ENCODE peak calls at places on chromosomes 12 and 14, in four cellular contexts. T is CD4-positive, alpha-beta T cell; W is SK-N-SH; I is heart right ventricle. F is an unnamed sample.
A peak's percentile ranks its signal among the peaks of the same experiment; 100 is the strongest.

GRCh38 chr12:72547593-72547992 is 275.4 kb downstream of the TRHDE start:
- DNase-seq in T (no peak), W (no peak), I (no peak), F (no peak)

GRCh38 chr12:9051156-9051545 is 61.8 kb downstream of the KLRG1 start:
- DNase-seq in T (no peak), W (no peak), I (no peak), F (no peak)

GRCh38 chr14:86462193-86462592 is 932.2 kb downstream of the FLRT2 start:
- DNase-seq in T (no peak), W (no peak), I (no peak), F (no peak)

GRCh38 chr12:132600048-132601032 is 10.0 kb downstream of the LRCOL1 start:
- DNase-seq in T (no peak), W (peak; percentile 91), I (peak; percentile 76), F (peak; percentile 82)

GRCh38 chr12:54401127-54401526 is 16.6 kb upstream of the ZNF385A start:
- DNase-seq in T (no peak), W (no peak), I (no peak), F (no peak)

GRCh38 chr14:51592836-51593235 is 58.9 kb upstream of the FRMD6 start:
- DNase-seq in T (no peak), W (no peak), I (no peak), F (no peak)

GRCh38 chr14:37062191-37062803 is 110.1 kb downstream of the SLC25A21 start:
- DNase-seq in T (no peak), W (no peak), I (no peak), F (no peak)

GRCh38 chr12:113145720-113146551 is 3.6 kb upstream of the CFAP73 start:
- DNase-seq in T (no peak), W (no peak), I (no peak), F (no peak)

GRCh38 chr12:12735301-12735700 is 18.1 kb downstream of the CDKN1B start:
- DNase-seq in T (no peak), W (no peak), I (no peak), F (no peak)

GRCh38 chr12:48175613-48176416 is 7.6 kb upstream of the CCDC184 start:
- DNase-seq in T (no peak), W (no peak), I (no peak), F (no peak)

GRCh38 chr12:72271401-72271740 is 799 bp upstream of the TRHDE start:
- DNase-seq in T (no peak), W (peak; percentile 51), I (no peak), F (no peak)

GRCh38 chr14:77409131-77409533 is 14.2 kb downstream of the NOXRED1 start:
- DNase-seq in T (no peak), W (no peak), I (no peak), F (no peak)

GRCh38 chr14:69803753-69804152 is 6.7 kb upstream of the SLC10A1 start:
- DNase-seq in T (no peak), W (no peak), I (no peak), F (no peak)

GRCh38 chr14:64464695-64465094 is 604 bp upstream of the AKAP5 start:
- DNase-seq in T (no peak), W (no peak), I (no peak), F (no peak)

GRCh38 chr14:59240356-59240755 is 51.9 kb downstream of the DAAM1 start:
- DNase-seq in T (no peak), W (no peak), I (no peak), F (no peak)

GRCh38 chr12:96094201-96094600 is 58.8 kb upstream of the LTA4H start:
- DNase-seq in T (no peak), W (no peak), I (no peak), F (no peak)

GRCh38 chr12:77003244-77003643 is 62.1 kb downstream of the E2F7 start:
- DNase-seq in T (no peak), W (no peak), I (no peak), F (no peak)

GRCh38 chr14:56195727-56196126 is 77.5 kb downstream of the PELI2 start:
- DNase-seq in T (no peak), W (no peak), I (no peak), F (peak; percentile 73)

GRCh38 chr12:118183711-118184110 is 47.8 kb downstream of the PEBP1 start:
- DNase-seq in T (no peak), W (no peak), I (no peak), F (no peak)

GRCh38 chr12:69254046-69254445 is 14.7 kb downstream of the CPSF6 start:
- DNase-seq in T (no peak), W (peak; percentile 42), I (no peak), F (peak; percentile 14)

GRCh38 chr14:68468437-68469207 is 324.2 kb downstream of the ZFP36L1 start:
- DNase-seq in T (no peak), W (no peak), I (no peak), F (no peak)

GRCh38 chr12:77357654-77358053 is 292.3 kb upstream of the E2F7 start:
- DNase-seq in T (no peak), W (no peak), I (no peak), F (no peak)

GRCh38 chr14:104426771-104427125 is 152.8 kb upstream of the C14orf180 start:
- DNase-seq in T (no peak), W (peak; percentile 88), I (no peak), F (no peak)

GRCh38 chr14:72608391-72609204 is 285.3 kb downstream of the DPF3 start:
- DNase-seq in T (no peak), W (no peak), I (no peak), F (no peak)

GRCh38 chr14:27712364-27712763 is 1054.2 kb upstream of the FOXG1 start:
- DNase-seq in T (no peak), W (no peak), I (no peak), F (no peak)

GRCh38 chr12:18805516-18806248 is 67.8 kb downstream of the CAPZA3 start:
- DNase-seq in T (no peak), W (no peak), I (no peak), F (no peak)
- TF ChIP-seq CTCF in T (no peak), W (peak; percentile 12), I (no peak), F (no peak)

GRCh38 chr14:99043756-99044155 is 228.2 kb downstream of the BCL11B start:
- DNase-seq in T (no peak), W (no peak), I (no peak), F (no peak)
- H3K9me3 ChIP-seq in T (no peaks in the 10 kb centered on the region), W (peaks cover 3% of the 10 kb centered on the region), I (peaks cover 7% of the 10 kb centered on the region), F (no peaks in the 10 kb centered on the region)

DNA sequence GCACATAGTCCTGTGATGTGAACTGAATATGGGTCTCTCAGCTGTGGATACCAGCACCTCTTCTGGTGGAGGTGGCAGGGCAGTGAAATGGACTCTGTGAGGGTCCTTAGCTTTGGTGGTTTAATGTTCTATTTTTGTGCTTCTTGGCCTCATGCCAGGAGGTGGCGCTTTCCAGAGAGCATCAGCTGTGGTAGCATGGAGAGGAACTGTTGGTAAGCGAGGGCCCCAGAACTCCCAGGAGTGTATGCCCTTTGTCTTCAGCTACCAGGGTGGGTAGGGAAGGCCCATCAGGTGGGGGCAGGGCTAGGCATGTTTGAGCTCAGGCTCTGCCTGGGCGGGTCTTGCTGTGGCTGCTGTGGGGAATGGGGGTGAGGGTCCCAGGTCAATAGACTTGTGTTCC is 241.7 kb downstream of the AEBP2 start:
- DNase-seq in T (no peak), W (no peak), I (no peak), F (peak; percentile 23)
- TF ChIP-seq CTCF in T (no peak), W (no peak), I (no peak), F (no peak)

DNA sequence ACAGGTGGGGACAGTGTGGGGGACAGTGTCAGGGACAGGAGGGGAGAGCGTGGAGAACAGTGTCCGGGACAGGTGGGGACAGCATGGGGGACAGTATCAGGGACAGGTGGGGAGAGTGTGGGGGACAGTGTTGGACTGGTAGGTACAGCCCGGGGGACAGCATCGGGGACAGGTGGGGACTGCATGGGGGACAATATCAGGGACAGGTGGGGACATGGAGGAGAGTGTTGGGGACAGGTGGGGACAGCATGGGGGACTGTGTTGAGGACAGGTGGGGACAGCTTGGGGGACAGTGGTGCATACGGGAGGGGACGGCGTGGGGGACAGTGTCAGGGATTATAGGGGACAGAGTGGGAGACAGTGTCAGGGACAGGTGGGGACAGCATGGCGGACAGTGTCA is 212.3 kb downstream of the TMEM121 start:
- DNase-seq in T (no peak), W (no peak), I (no peak), F (no peak)
- H3K9me3 ChIP-seq in T (no peaks in the 10 kb centered on the region), W (no peaks in the 10 kb centered on the region), I (no peaks in the 10 kb centered on the region), F (no peaks in the 10 kb centered on the region)

DNA sequence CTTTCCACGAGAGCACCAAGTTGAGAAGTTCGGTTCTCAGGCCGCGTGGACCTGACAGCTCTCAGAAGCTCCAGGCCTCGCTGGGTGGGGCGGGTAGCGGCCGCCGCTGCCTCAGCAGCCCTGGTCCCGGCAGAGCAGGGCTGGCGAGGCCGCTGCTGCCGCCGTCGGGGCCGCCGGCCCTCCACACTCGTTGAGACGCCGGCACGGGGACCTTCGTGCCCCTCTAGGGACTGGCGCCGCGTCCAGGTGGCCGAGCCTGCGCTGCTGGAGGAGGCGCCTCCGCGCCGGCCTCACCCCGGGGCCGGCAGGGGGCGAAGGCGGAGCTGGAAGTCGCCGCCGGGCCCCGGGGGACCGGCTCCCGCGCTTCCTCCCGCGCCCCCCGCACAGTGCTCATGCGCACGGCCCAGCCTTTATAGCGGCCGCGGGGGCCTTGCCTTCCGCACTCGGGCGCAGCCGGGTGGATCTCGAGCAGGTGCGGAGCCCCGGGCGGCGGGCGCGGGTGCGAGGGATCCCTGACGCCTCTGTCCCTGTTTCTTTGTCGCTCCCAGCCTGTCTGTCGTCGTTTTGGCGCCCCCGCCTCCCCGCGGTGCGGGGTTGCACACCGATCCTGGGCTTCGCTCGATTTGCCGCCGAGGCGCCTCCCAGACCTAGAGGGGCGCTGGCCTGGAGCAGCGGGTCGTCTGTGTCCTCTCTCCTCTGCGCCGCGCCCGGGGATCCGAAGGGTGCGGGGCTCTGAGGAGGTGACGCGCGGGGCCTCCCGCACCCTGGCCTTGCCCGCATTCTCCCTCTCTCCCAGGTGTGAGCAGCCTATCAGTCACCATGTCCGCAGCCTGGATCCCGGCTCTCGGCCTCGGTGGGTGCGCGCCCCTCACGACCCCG is at the start of gene COCH:
- DNase-seq in T (no peak), W (peak; percentile 92), I (peak; percentile 36), F (peak; percentile 26)
- TF ChIP-seq CTCF in T (peak; percentile 26), W (peak; percentile 23), I (no peak), F (no peak)

GRCh38 chr14:93347850-93348249 is 868 bp downstream of the COX8C start:
- DNase-seq in T (no peak), W (no peak), I (no peak), F (no peak)

GRCh38 chr14:93343266-93343665 is 3.7 kb upstream of the COX8C start:
- DNase-seq in T (no peak), W (no peak), I (no peak), F (no peak)

GRCh38 chr14:93348292-93348691 is 1.3 kb downstream of the COX8C start:
- DNase-seq in T (no peak), W (no peak), I (no peak), F (no peak)

GRCh38 chr14:93346926-93347721 is at the start of gene COX8C:
- DNase-seq in T (no peak), W (no peak), I (no peak), F (no peak)

DNA sequence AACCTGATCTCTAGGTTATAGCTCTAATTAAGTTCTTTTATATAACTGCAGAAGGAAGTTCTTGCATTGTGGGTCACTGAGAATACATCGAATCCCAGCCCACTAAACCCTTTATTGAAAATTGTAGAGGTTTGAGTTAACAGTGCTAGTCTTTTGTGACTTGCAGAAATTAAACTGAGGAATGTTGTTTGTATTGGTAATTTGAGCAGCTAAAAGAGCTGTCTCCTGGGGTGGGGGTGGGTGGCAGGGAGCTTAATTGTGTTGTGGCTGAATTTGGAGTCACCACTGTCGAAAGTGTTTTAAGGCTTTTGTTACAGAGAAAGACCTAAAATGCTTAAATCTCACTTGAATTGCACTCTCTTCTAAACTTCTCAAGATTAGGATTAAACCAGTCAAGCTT is 3.2 kb upstream of the COX8C start:
- DNase-seq in T (no peak), W (no peak), I (no peak), F (no peak)
- H3K9me3 ChIP-seq in T (peaks cover 6% of the 10 kb centered on the region), W (no peaks in the 10 kb centered on the region), I (no peaks in the 10 kb centered on the region), F (no peaks in the 10 kb centered on the region)

F was measured in mucosa of descending colon.